ENCODE peak calls at places on chromosomes 5 and 9, in five cellular contexts. A is progenitor cell of endocrine pancreas, U is activated B cell treated with CpG ODN at 0.5 μM for 24 hours, C is left ventricle myocardium inferior, P is T-helper 1 cell. Y is an unnamed sample.

GRCh38 chr5:29795253-29795652 is 1398.2 kb upstream of the CDH6 start:
- DNase-seq in C (no peak), P (no peak), U (no peak), A (no peak), Y (no peak)

GRCh38 chr5:171712616-171713015 is 73.0 kb upstream of the SMIM23 start:
- DNase-seq in U (no peak), A (no peak), P (no peak), C (no peak), Y (no peak)

GRCh38 chr9:93255994-93256877 is 72.3 kb downstream of the WNK2 start:
- DNase-seq in U (peak; percentile 8), P (no peak), A (no peak), C (no peak), Y (no peak)

GRCh38 chr9:20683351-20684034 is 566 bp upstream of the FOCAD start:
- DNase-seq in C (peak; percentile 54), U (no peak), A (no peak), P (no peak), Y (peak; percentile 53)

GRCh38 chr9:138068601-138069035 is 191.0 kb downstream of the CACNA1B start:
- DNase-seq in C (no peak), U (no peak), A (no peak), P (no peak), Y (no peak)

GRCh38 chr9:116280529-116280928 is 126.9 kb downstream of the PAPPA start:
- DNase-seq in P (no peak), U (no peak), A (no peak), C (no peak), Y (no peak)

GRCh38 chr9:133457233-133457632 is 2.5 kb upstream of the CACFD1 start:
- DNase-seq in C (no peak), A (no peak), U (no peak), P (no peak), Y (no peak)

GRCh38 chr5:181243020-181243520 is 636 bp downstream of the RACK1 start:
- DNase-seq in P (no peak), C (no peak), A (no peak), U (no peak), Y (no peak)

GRCh38 chr9:90287567-90288274 is 354.9 kb downstream of the DIRAS2 start:
- DNase-seq in C (no peak), A (no peak), P (no peak), U (no peak), Y (peak; percentile 66)

GRCh38 chr5:10691826-10692785 is 68.9 kb downstream of the DAP start:
- DNase-seq in P (no peak), C (no peak), U (no peak), A (no peak), Y (no peak)

GRCh38 chr5:108561416-108562204 is 179.7 kb upstream of the FBXL17 start:
- DNase-seq in A (no peak), P (no peak), U (no peak), C (no peak), Y (no peak)

GRCh38 chr5:61910771-61911170 is 395.2 kb upstream of the KIF2A start:
- DNase-seq in A (no peak), C (no peak), P (no peak), U (no peak), Y (no peak)

GRCh38 chr9:31823365-31823764 is 561.1 kb upstream of the ACO1 start:
- DNase-seq in A (no peak), U (no peak), C (no peak), P (no peak), Y (no peak)

GRCh38 chr5:179926657-179927056 is 19.0 kb upstream of the TBC1D9B start:
- DNase-seq in U (no peak), C (no peak), A (no peak), P (no peak), Y (no peak)

GRCh38 chr5:41925555-41925946 is 470 bp downstream of the FBXO4 start:
- DNase-seq in P (peak; percentile 9), A (no peak), C (peak; percentile 29), U (no peak), Y (peak; percentile 44)

GRCh38 chr9:121675969-121676822 is 24.8 kb downstream of the DAB2IP start:
- DNase-seq in U (no peak), P (no peak), C (peak; percentile 54), A (no peak), Y (no peak)

GRCh38 chr9:136373300-136374182 is at the start of gene CARD9:
- DNase-seq in A (no peak), U (no peak), P (no peak), C (peak; percentile 44), Y (peak; percentile 74)

GRCh38 chr5:60835554-60835953 is 8.5 kb downstream of the ELOVL7 start:
- DNase-seq in A (no peak), U (no peak), P (no peak), C (no peak), Y (no peak)

GRCh38 chr9:119283118-119283794 is 86.0 kb downstream of the BRINP1 start:
- DNase-seq in A (no peak), P (no peak), U (no peak), C (peak; percentile 15), Y (no peak)

GRCh38 chr5:173953528-173954090 is 35.4 kb upstream of the C5orf47 start:
- DNase-seq in P (no peak), U (no peak), C (no peak), A (no peak), Y (no peak)

GRCh38 chr9:89178162-89179120 is at the start of gene SHC3:
- DNase-seq in U (no peak), C (no peak), P (no peak), A (peak; percentile 20), Y (no peak)

GRCh38 chr9:117763314-117763713 is 59.1 kb downstream of the TLR4 start:
- DNase-seq in A (no peak), C (no peak), U (no peak), P (no peak), Y (no peak)

GRCh38 chr5:166382031-166382430 is 1909.4 kb upstream of the WWC1 start:
- DNase-seq in U (no peak), A (no peak), P (no peak), C (no peak), Y (no peak)

GRCh38 chr9:118567861-118568260 is 801.4 kb downstream of the BRINP1 start:
- DNase-seq in U (no peak), C (no peak), P (no peak), A (no peak), Y (no peak)

GRCh38 chr5:50905996-50906395 is 239.6 kb downstream of the PARP8 start:
- DNase-seq in A (no peak), U (no peak), P (no peak), C (no peak), Y (no peak)

GRCh38 chr9:37324691-37325490 is 97.6 kb upstream of the GRHPR start:
- DNase-seq in U (peak; percentile 34), C (no peak), A (no peak), P (no peak), Y (no peak)

GRCh38 chr9:27847818-27848217 is 274.5 kb upstream of the C9orf72 start:
- DNase-seq in P (no peak), C (no peak), A (no peak), U (no peak), Y (no peak)

GRCh38 chr5:155129513-155129880 is 115.9 kb downstream of the KIF4B start:
- DNase-seq in U (no peak), A (no peak), P (no peak), C (no peak), Y (no peak)

GRCh38 chr5:167504276-167504675 is 787.2 kb upstream of the WWC1 start:
- DNase-seq in U (no peak), C (no peak), P (no peak), A (no peak), Y (no peak)

GRCh38 chr9:121599186-121599871 is 52.1 kb upstream of the DAB2IP start:
- DNase-seq in P (no peak), C (peak; percentile 74), A (peak; percentile 87), U (no peak), Y (peak; percentile 46)

GRCh38 chr9:128916745-128917144 is 4.0 kb upstream of the PHYHD1 start:
- DNase-seq in U (no peak), C (no peak), A (no peak), P (no peak), Y (no peak)

GRCh38 chr9:90444609-90445008 is 198.0 kb downstream of the DIRAS2 start:
- DNase-seq in A (no peak), C (no peak), U (no peak), P (no peak), Y (no peak)

GRCh38 chr5:159971931-159972461 is 36.9 kb upstream of the TTC1 start:
- DNase-seq in U (no peak), C (no peak), P (no peak), A (peak; percentile 50), Y (peak; percentile 41)

GRCh38 chr5:66807743-66808142 is 211.6 kb downstream of the MAST4 start:
- DNase-seq in C (no peak), P (no peak), U (no peak), A (no peak), Y (no peak)

GRCh38 chr5:3251784-3252183 is 343.8 kb upstream of the IRX1 start:
- DNase-seq in C (no peak), U (no peak), P (no peak), A (no peak), Y (no peak)

GRCh38 chr5:137206030-137206715 is 293.0 kb downstream of the SPOCK1 start:
- DNase-seq in U (no peak), A (no peak), C (no peak), P (no peak), Y (no peak)

GRCh38 chr9:79619930-79620329 is 48.2 kb downstream of the TLE4 start:
- DNase-seq in C (no peak), U (no peak), P (no peak), A (no peak), Y (no peak)

GRCh38 chr5:66882592-66883227 is 286.5 kb downstream of the MAST4 start:
- DNase-seq in U (no peak), P (no peak), A (no peak), C (no peak), Y (no peak)

GRCh38 chr9:83430681-83431080 is 107.5 kb downstream of the FRMD3 start:
- DNase-seq in U (no peak), C (no peak), A (no peak), P (no peak), Y (no peak)

Y was measured in GM13976.